ENCODE peak calls at places on chromosomes 13 and 19, in seven cellular contexts. K, B, V, G, P, N and E are unnamed samples.

GRCh38 chr19:29667941-29668340 is 2.7 kb downstream of the PLEKHF1 start:
- DNase-seq in B (no peak), K (no peak), V (no peak), P (no peak), G (peak), N (no peak), E (no peak)

GRCh38 chr19:52936151-52936957 is 13.1 kb upstream of the ZNF888 start:
- DNase-seq in B (no peak), N (no peak), V (no peak), G (no peak), P (no peak), K (no peak), E (no peak)

GRCh38 chr19:10227215-10227971 is 3.7 kb downstream of the S1PR2 start:
- DNase-seq in V (no peak), N (no peak), G (no peak), P (no peak), B (no peak), K (no peak), E (no peak)

GRCh38 chr13:43126420-43126819 is 103.0 kb downstream of the DNAJC15 start:
- DNase-seq in N (no peak), G (no peak), K (no peak), P (no peak), B (no peak), V (no peak), E (no peak)

GRCh38 chr13:47038196-47038595 is 141.3 kb upstream of the HTR2A start:
- DNase-seq in N (no peak), B (peak), P (no peak), V (no peak), G (no peak), K (no peak), E (no peak)

GRCh38 chr19:16351133-16351809 is 26.6 kb downstream of the KLF2 start:
- DNase-seq in P (no peak), N (no peak), G (no peak), K (no peak), B (no peak), V (no peak), E (no peak)

GRCh38 chr13:21137696-21138095 is 38.7 kb downstream of the SKA3 start:
- DNase-seq in B (no peak), P (no peak), N (no peak), G (no peak), V (no peak), K (no peak), E (no peak)

GRCh38 chr19:50486823-50487515 is 10.3 kb upstream of the GARIN5A start:
- DNase-seq in G (peak), N (no peak), K (no peak), P (no peak), V (no peak), B (no peak), E (no peak)

GRCh38 chr19:38037151-38037611 is 130.2 kb downstream of the SIPA1L3 start:
- DNase-seq in B (no peak), V (no peak), N (no peak), P (no peak), K (no peak), G (no peak), E (no peak)